ENCODE peak calls at places on chromosomes 16 and 17, in ten cellular contexts. W, Z, U, N, H, R, E, I, Q and X are unnamed samples. For H3K9me3, the result is how much of the 10 kb centered on the place peaks cover.

GRCh38 chr17:77076046-77076882 is 64.5 kb upstream of the SEC14L1 start:
- DNase-seq in W (no peak), Z (no peak), U (no peak), N (peak), H (no peak), R (no peak), E (peak), I (no peak), Q (no peak), X (no peak)

GRCh38 chr16:56360117-56361008 is 65.0 kb downstream of the AMFR start:
- DNase-seq in W (no peak), Z (no peak), U (no peak), N (no peak), H (no peak), R (no peak), E (peak), I (no peak), Q (peak), X (no peak)

GRCh38 chr16:81778861-81779539 is at the start of gene PLCG2:
- DNase-seq in W (peak), Z (peak), U (peak), N (no peak), H (peak), R (no peak), E (peak), I (no peak), Q (no peak), X (peak)

GRCh38 chr17:59914274-59914854 is 21.4 kb downstream of the RPS6KB1 start:
- DNase-seq in W (peak), Z (peak), U (no peak), N (peak), H (peak), R (peak), E (peak), I (no peak), Q (no peak), X (no peak)

GRCh38 chr17:64994281-64994680 is 62.3 kb downstream of the GNA13 start:
- DNase-seq in W (no peak), Z (no peak), U (no peak), N (no peak), H (no peak), R (no peak), E (no peak), I (no peak), Q (no peak), X (no peak)

GRCh38 chr17:75504347-75505151 is 10.8 kb downstream of the CASKIN2 start:
- DNase-seq in W (peak), Z (peak), U (no peak), N (no peak), H (peak), R (no peak), E (peak), I (no peak), Q (no peak), X (no peak)

GRCh38 chr17:30567231-30568116 is 90.3 kb downstream of the GOSR1 start:
- DNase-seq in W (no peak), Z (no peak), U (no peak), N (no peak), H (no peak), R (no peak), E (no peak), I (no peak), Q (no peak), X (no peak)

GRCh38 chr16:49483251-49483650 is 109.6 kb downstream of the C16orf78 start:
- DNase-seq in W (no peak), Z (no peak), U (peak), N (no peak), H (no peak), R (no peak), E (peak), I (no peak), Q (no peak), X (no peak)

GRCh38 chr17:1331708-1332107 is 52.2 kb downstream of the TRARG1 start:
- DNase-seq in W (no peak), Z (no peak), U (no peak), N (no peak), H (no peak), R (no peak), E (peak), I (no peak), Q (peak), X (peak)

GRCh38 chr17:73459980-73460379 is 148.2 kb upstream of the CDC42EP4 start:
- DNase-seq in W (no peak), Z (no peak), U (no peak), N (no peak), H (no peak), R (no peak), E (no peak), I (no peak), Q (no peak), X (no peak)
- H3K27ac ChIP-seq in W (no peak), Z (no peak), U (no peak), N (no peak), H (no peak), R (no peak), E (no peak), I (no peak), Q (no peak), X (no peak)

GRCh38 chr17:22694362-22695227 is 1002.3 kb downstream of the KCNJ18 start:
- DNase-seq in W (no peak), Z (no peak), U (no peak), N (no peak), H (no peak), R (no peak), E (no peak), I (no peak), Q (no peak), X (no peak)

GRCh38 chr17:22692801-22693171 is 1000.5 kb downstream of the KCNJ18 start:
- DNase-seq in W (no peak), Z (no peak), U (no peak), N (no peak), H (no peak), R (no peak), E (no peak), I (no peak), Q (no peak), X (no peak)

GRCh38 chr17:22695228-22695619 is 1002.9 kb downstream of the KCNJ18 start:
- DNase-seq in W (no peak), Z (no peak), U (no peak), N (no peak), H (no peak), R (no peak), E (no peak), I (no peak), Q (no peak), X (no peak)

DNA sequence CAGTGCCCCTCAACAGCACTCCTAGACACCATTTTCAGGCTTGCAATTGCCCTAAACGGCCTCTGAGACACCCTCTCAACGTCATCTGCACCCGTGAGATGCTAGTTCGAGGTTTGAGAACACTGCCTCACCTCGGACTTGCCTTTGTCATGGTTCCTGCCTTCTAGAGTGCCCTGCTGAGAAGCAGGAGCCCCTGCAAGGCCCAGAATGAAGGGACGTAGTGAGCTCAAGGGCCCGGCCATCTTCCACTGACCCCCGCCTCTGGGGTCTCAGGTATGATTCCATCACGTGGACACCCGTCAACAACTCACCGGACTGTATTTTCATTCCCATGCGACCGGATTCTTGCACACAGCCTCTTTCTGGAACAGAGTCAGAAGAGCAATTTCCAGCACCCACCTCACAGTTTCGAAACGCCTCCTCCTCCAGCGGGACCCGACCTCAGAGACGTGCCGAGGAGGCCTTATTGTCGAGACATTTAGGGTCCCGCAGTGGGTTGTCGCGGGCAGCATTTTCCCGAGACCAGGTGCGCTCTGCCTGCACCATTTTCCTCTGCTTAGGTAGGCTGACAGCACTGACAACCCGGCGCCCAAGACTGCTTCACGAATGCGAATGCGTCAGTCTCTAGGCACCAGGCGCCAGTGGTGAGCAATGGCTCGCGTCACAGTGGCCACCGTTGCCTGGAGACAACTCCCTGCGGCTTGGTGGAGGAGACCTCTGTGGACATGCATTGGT is 999.9 kb downstream of the KCNJ18 start:
- DNase-seq in W (no peak), Z (no peak), U (no peak), N (no peak), H (no peak), R (no peak), E (no peak), I (no peak), Q (no peak), X (no peak)
- TF ChIP-seq CTCF in W (no peak), Z (no peak), U (no peak), N (no peak), H (no peak), R (no peak), E (no peak), I (no peak), Q (no peak), X (no peak)

GRCh38 chr16:35188288-35189155 is 1729.1 kb downstream of the TP53TG3F start:
- DNase-seq in W (no peak), Z (no peak), U (no peak), N (no peak), H (no peak), R (no peak), E (peak), I (no peak), Q (no peak), X (no peak)

GRCh38 chr16:35185366-35186044 is 1726.1 kb downstream of the TP53TG3F start:
- DNase-seq in W (no peak), Z (no peak), U (no peak), N (no peak), H (no peak), R (no peak), E (peak), I (no peak), Q (no peak), X (no peak)

GRCh38 chr16:35184356-35184870 is 1725.0 kb downstream of the TP53TG3F start:
- DNase-seq in W (no peak), Z (no peak), U (no peak), N (no peak), H (no peak), R (no peak), E (peak), I (no peak), Q (no peak), X (no peak)

GRCh38 chr16:35187665-35188225 is 1728.3 kb downstream of the TP53TG3F start:
- DNase-seq in W (no peak), Z (no peak), U (no peak), N (no peak), H (no peak), R (no peak), E (peak), I (no peak), Q (no peak), X (no peak)

GRCh38 chr16:35186045-35186759 is 1726.8 kb downstream of the TP53TG3F start:
- DNase-seq in W (no peak), Z (no peak), U (no peak), N (no peak), H (no peak), R (no peak), E (peak), I (no peak), Q (no peak), X (no peak)
- H3K9me3 ChIP-seq in W (under half), Z (under half), U (under half), N (under half), H (under half), R (under half), E (under half), I (half or more), Q (under half), X (under half)

GRCh38 chr16:23795369-23795768 is 40.4 kb upstream of the PRKCB start:
- DNase-seq in W (no peak), Z (no peak), U (no peak), N (no peak), H (no peak), R (no peak), E (no peak), I (no peak), Q (no peak), X (no peak)

GRCh38 chr16:23801387-23801786 is 34.4 kb upstream of the PRKCB start:
- DNase-seq in W (peak), Z (peak), U (peak), N (peak), H (peak), R (peak), E (peak), I (peak), Q (peak), X (peak)

GRCh38 chr16:23796941-23797340 is 38.8 kb upstream of the PRKCB start:
- DNase-seq in W (no peak), Z (no peak), U (no peak), N (no peak), H (no peak), R (no peak), E (no peak), I (no peak), Q (no peak), X (no peak)
- H3K27ac ChIP-seq in W (no peak), Z (no peak), U (no peak), N (no peak), H (no peak), R (no peak), E (no peak), I (no peak), Q (no peak), X (no peak)

GRCh38 chr17:61247438-61247837 is 152.2 kb upstream of the TBX2 start:
- DNase-seq in W (no peak), Z (no peak), U (no peak), N (peak), H (no peak), R (peak), E (peak), I (no peak), Q (no peak), X (no peak)
- TF ChIP-seq CTCF in W (no peak), Z (no peak), U (no peak), N (no peak), H (no peak), R (no peak), E (no peak), I (peak), Q (no peak), X (no peak)

GRCh38 chr17:83042522-83043158 is 36.8 kb upstream of the METRNL start:
- DNase-seq in W (no peak), Z (no peak), U (no peak), N (no peak), H (no peak), R (no peak), E (no peak), I (no peak), Q (no peak), X (no peak)

GRCh38 chr17:83036666-83037065 is 42.7 kb upstream of the METRNL start:
- DNase-seq in W (no peak), Z (no peak), U (no peak), N (no peak), H (no peak), R (no peak), E (peak), I (no peak), Q (no peak), X (no peak)

GRCh38 chr17:83036193-83036592 is 43.2 kb upstream of the METRNL start:
- DNase-seq in W (no peak), Z (no peak), U (no peak), N (no peak), H (no peak), R (no peak), E (peak), I (no peak), Q (no peak), X (no peak)

GRCh38 chr17:83037084-83037950 is 42.1 kb upstream of the METRNL start:
- DNase-seq in W (peak), Z (no peak), U (no peak), N (no peak), H (no peak), R (no peak), E (peak), I (no peak), Q (no peak), X (no peak)

DNA sequence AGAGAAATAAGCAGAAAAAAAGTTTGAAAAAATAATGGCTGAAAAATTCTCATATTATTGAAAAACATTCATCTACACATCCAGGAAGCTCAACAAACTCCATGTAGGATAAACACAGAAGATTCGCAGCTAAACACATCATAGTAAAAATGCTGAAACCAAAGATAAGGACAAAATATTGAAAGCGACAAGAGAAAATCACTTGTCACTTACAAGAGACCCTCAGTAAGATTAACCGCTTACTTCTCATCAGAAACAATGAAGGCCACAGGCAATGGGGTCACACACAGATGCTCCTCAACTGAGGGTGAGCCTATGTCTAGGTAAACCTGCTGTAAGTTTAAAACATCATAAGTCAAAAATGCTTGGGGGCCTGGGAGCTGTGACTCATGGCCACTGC is 38.1 kb upstream of the METRNL start:
- DNase-seq in W (no peak), Z (no peak), U (no peak), N (peak), H (no peak), R (no peak), E (no peak), I (no peak), Q (no peak), X (no peak)
- H3K9me3 ChIP-seq in W (under half), Z (under half), U (under half), N (under half), H (under half), R (under half), E (under half), I (under half), Q (under half), X (under half)